ENCODE peak calls at places on chromosomes 12 and 14, in six cellular contexts. One of them, this sample, is unnamed.

GRCh38 chr12:91662021-91662420 is 479.4 kb upstream of the DCN start:
- DNase-seq in NCI-H524: no peak
- DNase-seq in CD8-positive, alpha-beta memory T cell: no peak
- DNase-seq in activated T-cell treated with anti-CD3 and anti-CD28 coated beads, Interleukin-2, amount 50 U/mL, for 72 hours: no peak
- DNase-seq in stimulated activated CD8-positive, alpha-beta memory T cell treated with anti-CD3 and anti-CD28 coated beads, Interleukin-4, amount 100 ng/mL, for 4 hours: no peak
- DNase-seq in NCI-H526 treated with DMSO at 0.1 percent for 48 hours: no peak
- DNase-seq in this sample: no peak

GRCh38 chr12:46263140-46264017 is 5.5 kb downstream of the SLC38A1 start:
- DNase-seq in NCI-H524: no peak
- DNase-seq in CD8-positive, alpha-beta memory T cell: no peak
- DNase-seq in activated T-cell treated with anti-CD3 and anti-CD28 coated beads, Interleukin-2, amount 50 U/mL, for 72 hours: no peak
- DNase-seq in stimulated activated CD8-positive, alpha-beta memory T cell treated with anti-CD3 and anti-CD28 coated beads, Interleukin-4, amount 100 ng/mL, for 4 hours: no peak
- DNase-seq in NCI-H526 treated with DMSO at 0.1 percent for 48 hours: peak
- DNase-seq in this sample: no peak

GRCh38 chr12:104454997-104455396 is 1.8 kb upstream of the CHST11 start:
- DNase-seq in NCI-H524: no peak
- DNase-seq in CD8-positive, alpha-beta memory T cell: no peak
- DNase-seq in activated T-cell treated with anti-CD3 and anti-CD28 coated beads, Interleukin-2, amount 50 U/mL, for 72 hours: no peak
- DNase-seq in stimulated activated CD8-positive, alpha-beta memory T cell treated with anti-CD3 and anti-CD28 coated beads, Interleukin-4, amount 100 ng/mL, for 4 hours: no peak
- DNase-seq in NCI-H526 treated with DMSO at 0.1 percent for 48 hours: no peak
- DNase-seq in this sample: no peak

GRCh38 chr12:93825501-93825888 is 148.3 kb downstream of the CRADD start:
- DNase-seq in NCI-H524: no peak
- DNase-seq in CD8-positive, alpha-beta memory T cell: no peak
- DNase-seq in activated T-cell treated with anti-CD3 and anti-CD28 coated beads, Interleukin-2, amount 50 U/mL, for 72 hours: no peak
- DNase-seq in stimulated activated CD8-positive, alpha-beta memory T cell treated with anti-CD3 and anti-CD28 coated beads, Interleukin-4, amount 100 ng/mL, for 4 hours: no peak
- DNase-seq in NCI-H526 treated with DMSO at 0.1 percent for 48 hours: no peak
- DNase-seq in this sample: no peak

GRCh38 chr12:112018571-112019237 is 5.5 kb downstream of the ERP29 start:
- DNase-seq in NCI-H524: no peak
- DNase-seq in CD8-positive, alpha-beta memory T cell: no peak
- DNase-seq in activated T-cell treated with anti-CD3 and anti-CD28 coated beads, Interleukin-2, amount 50 U/mL, for 72 hours: no peak
- DNase-seq in stimulated activated CD8-positive, alpha-beta memory T cell treated with anti-CD3 and anti-CD28 coated beads, Interleukin-4, amount 100 ng/mL, for 4 hours: no peak
- DNase-seq in NCI-H526 treated with DMSO at 0.1 percent for 48 hours: no peak
- DNase-seq in this sample: no peak

GRCh38 chr12:14961466-14962155 is at the start of gene ARHGDIB:
- DNase-seq in NCI-H524: no peak
- DNase-seq in CD8-positive, alpha-beta memory T cell: peak
- DNase-seq in activated T-cell treated with anti-CD3 and anti-CD28 coated beads, Interleukin-2, amount 50 U/mL, for 72 hours: peak
- DNase-seq in stimulated activated CD8-positive, alpha-beta memory T cell treated with anti-CD3 and anti-CD28 coated beads, Interleukin-4, amount 100 ng/mL, for 4 hours: peak
- DNase-seq in NCI-H526 treated with DMSO at 0.1 percent for 48 hours: no peak
- DNase-seq in this sample: peak

GRCh38 chr14:20630340-20631022 is 11.0 kb downstream of the OR6S1 start:
- DNase-seq in NCI-H524: peak
- DNase-seq in CD8-positive, alpha-beta memory T cell: no peak
- DNase-seq in activated T-cell treated with anti-CD3 and anti-CD28 coated beads, Interleukin-2, amount 50 U/mL, for 72 hours: peak
- DNase-seq in stimulated activated CD8-positive, alpha-beta memory T cell treated with anti-CD3 and anti-CD28 coated beads, Interleukin-4, amount 100 ng/mL, for 4 hours: no peak
- DNase-seq in NCI-H526 treated with DMSO at 0.1 percent for 48 hours: no peak
- DNase-seq in this sample: no peak

GRCh38 chr12:25458047-25458552 is 95.0 kb downstream of the LMNTD1 start:
- DNase-seq in NCI-H524: no peak
- DNase-seq in CD8-positive, alpha-beta memory T cell: no peak
- DNase-seq in activated T-cell treated with anti-CD3 and anti-CD28 coated beads, Interleukin-2, amount 50 U/mL, for 72 hours: no peak
- DNase-seq in stimulated activated CD8-positive, alpha-beta memory T cell treated with anti-CD3 and anti-CD28 coated beads, Interleukin-4, amount 100 ng/mL, for 4 hours: no peak
- DNase-seq in NCI-H526 treated with DMSO at 0.1 percent for 48 hours: no peak
- DNase-seq in this sample: no peak

GRCh38 chr12:102421801-102422583 is 58.4 kb downstream of the IGF1 start:
- DNase-seq in NCI-H524: no peak
- DNase-seq in CD8-positive, alpha-beta memory T cell: no peak
- DNase-seq in activated T-cell treated with anti-CD3 and anti-CD28 coated beads, Interleukin-2, amount 50 U/mL, for 72 hours: no peak
- DNase-seq in stimulated activated CD8-positive, alpha-beta memory T cell treated with anti-CD3 and anti-CD28 coated beads, Interleukin-4, amount 100 ng/mL, for 4 hours: no peak
- DNase-seq in NCI-H526 treated with DMSO at 0.1 percent for 48 hours: no peak
- DNase-seq in this sample: peak

GRCh38 chr14:23877538-23878180 is 75.9 kb upstream of the DHRS4 start:
- DNase-seq in NCI-H524: no peak
- DNase-seq in CD8-positive, alpha-beta memory T cell: no peak
- DNase-seq in activated T-cell treated with anti-CD3 and anti-CD28 coated beads, Interleukin-2, amount 50 U/mL, for 72 hours: peak
- DNase-seq in stimulated activated CD8-positive, alpha-beta memory T cell treated with anti-CD3 and anti-CD28 coated beads, Interleukin-4, amount 100 ng/mL, for 4 hours: no peak
- DNase-seq in NCI-H526 treated with DMSO at 0.1 percent for 48 hours: no peak
- DNase-seq in this sample: no peak

GRCh38 chr14:104659764-104660523 is 29.5 kb upstream of the INF2 start:
- DNase-seq in NCI-H524: no peak
- DNase-seq in CD8-positive, alpha-beta memory T cell: no peak
- DNase-seq in activated T-cell treated with anti-CD3 and anti-CD28 coated beads, Interleukin-2, amount 50 U/mL, for 72 hours: no peak
- DNase-seq in stimulated activated CD8-positive, alpha-beta memory T cell treated with anti-CD3 and anti-CD28 coated beads, Interleukin-4, amount 100 ng/mL, for 4 hours: no peak
- DNase-seq in NCI-H526 treated with DMSO at 0.1 percent for 48 hours: no peak
- DNase-seq in this sample: no peak

GRCh38 chr12:130240831-130241590 is 78.7 kb downstream of the FZD10 start:
- DNase-seq in NCI-H524: no peak
- DNase-seq in CD8-positive, alpha-beta memory T cell: no peak
- DNase-seq in activated T-cell treated with anti-CD3 and anti-CD28 coated beads, Interleukin-2, amount 50 U/mL, for 72 hours: no peak
- DNase-seq in stimulated activated CD8-positive, alpha-beta memory T cell treated with anti-CD3 and anti-CD28 coated beads, Interleukin-4, amount 100 ng/mL, for 4 hours: no peak
- DNase-seq in NCI-H526 treated with DMSO at 0.1 percent for 48 hours: no peak
- DNase-seq in this sample: no peak

GRCh38 chr14:89701079-89702043 is 253.2 kb downstream of the EFCAB11 start:
- DNase-seq in NCI-H524: peak
- DNase-seq in CD8-positive, alpha-beta memory T cell: peak
- DNase-seq in activated T-cell treated with anti-CD3 and anti-CD28 coated beads, Interleukin-2, amount 50 U/mL, for 72 hours: peak
- DNase-seq in stimulated activated CD8-positive, alpha-beta memory T cell treated with anti-CD3 and anti-CD28 coated beads, Interleukin-4, amount 100 ng/mL, for 4 hours: peak
- DNase-seq in NCI-H526 treated with DMSO at 0.1 percent for 48 hours: peak
- DNase-seq in this sample: peak

GRCh38 chr12:102702447-102703114 is 214.5 kb downstream of the PAH start:
- DNase-seq in NCI-H524: no peak
- DNase-seq in CD8-positive, alpha-beta memory T cell: no peak
- DNase-seq in activated T-cell treated with anti-CD3 and anti-CD28 coated beads, Interleukin-2, amount 50 U/mL, for 72 hours: peak
- DNase-seq in stimulated activated CD8-positive, alpha-beta memory T cell treated with anti-CD3 and anti-CD28 coated beads, Interleukin-4, amount 100 ng/mL, for 4 hours: no peak
- DNase-seq in NCI-H526 treated with DMSO at 0.1 percent for 48 hours: peak
- DNase-seq in this sample: no peak

GRCh38 chr12:113822986-113823385 is 143.1 kb downstream of the RBM19 start:
- DNase-seq in NCI-H524: peak
- DNase-seq in CD8-positive, alpha-beta memory T cell: no peak
- DNase-seq in activated T-cell treated with anti-CD3 and anti-CD28 coated beads, Interleukin-2, amount 50 U/mL, for 72 hours: no peak
- DNase-seq in stimulated activated CD8-positive, alpha-beta memory T cell treated with anti-CD3 and anti-CD28 coated beads, Interleukin-4, amount 100 ng/mL, for 4 hours: no peak
- DNase-seq in NCI-H526 treated with DMSO at 0.1 percent for 48 hours: no peak
- DNase-seq in this sample: no peak

GRCh38 chr14:56809262-56810215 is 740 bp downstream of the OTX2 start:
- DNase-seq in NCI-H524: no peak
- DNase-seq in CD8-positive, alpha-beta memory T cell: no peak
- DNase-seq in activated T-cell treated with anti-CD3 and anti-CD28 coated beads, Interleukin-2, amount 50 U/mL, for 72 hours: no peak
- DNase-seq in stimulated activated CD8-positive, alpha-beta memory T cell treated with anti-CD3 and anti-CD28 coated beads, Interleukin-4, amount 100 ng/mL, for 4 hours: no peak
- DNase-seq in NCI-H526 treated with DMSO at 0.1 percent for 48 hours: no peak
- DNase-seq in this sample: no peak

GRCh38 chr12:103800252-103800771 is 40.7 kb downstream of the NT5DC3 start:
- DNase-seq in NCI-H524: no peak
- DNase-seq in CD8-positive, alpha-beta memory T cell: no peak
- DNase-seq in activated T-cell treated with anti-CD3 and anti-CD28 coated beads, Interleukin-2, amount 50 U/mL, for 72 hours: no peak
- DNase-seq in stimulated activated CD8-positive, alpha-beta memory T cell treated with anti-CD3 and anti-CD28 coated beads, Interleukin-4, amount 100 ng/mL, for 4 hours: no peak
- DNase-seq in NCI-H526 treated with DMSO at 0.1 percent for 48 hours: no peak
- DNase-seq in this sample: no peak

GRCh38 chr12:63994704-63995103 is 150.2 kb downstream of the SRGAP1 start:
- DNase-seq in NCI-H524: peak
- DNase-seq in CD8-positive, alpha-beta memory T cell: no peak
- DNase-seq in activated T-cell treated with anti-CD3 and anti-CD28 coated beads, Interleukin-2, amount 50 U/mL, for 72 hours: no peak
- DNase-seq in stimulated activated CD8-positive, alpha-beta memory T cell treated with anti-CD3 and anti-CD28 coated beads, Interleukin-4, amount 100 ng/mL, for 4 hours: no peak
- DNase-seq in NCI-H526 treated with DMSO at 0.1 percent for 48 hours: no peak
- DNase-seq in this sample: no peak

This sample was measured in T-helper 1 cell.